ENCODE peak calls at places on chromosomes 16 and 17, in four cellular contexts. E is HFF-Myc, A is left ventricle myocardium inferior, J is fibroblast of villous mesenchyme. L is an unnamed sample.
A peak's percentile ranks its signal among the peaks of the same experiment; 100 is the strongest.

GRCh38 chr16:67110136-67110847 is 551 bp downstream of the PHAF1 start:
- DNase-seq in E (no peak), A (no peak), J (no peak), L (peak; percentile 81)

GRCh38 chr16:17529982-17530760 is 59.4 kb upstream of the XYLT1 start:
- DNase-seq in E (no peak), A (no peak), J (no peak), L (no peak)

GRCh38 chr16:64365448-64365858 is 756.4 kb downstream of the CDH11 start:
- DNase-seq in E (no peak), A (no peak), J (no peak), L (no peak)

GRCh38 chr17:66836063-66837005 is 1.4 kb downstream of the CACNG5 start:
- DNase-seq in E (no peak), A (no peak), J (no peak), L (no peak)

GRCh38 chr16:22915003-22915402 is 101.0 kb downstream of the HS3ST2 start:
- DNase-seq in E (no peak), A (no peak), J (no peak), L (no peak)

GRCh38 chr16:17724242-17724898 is 253.6 kb upstream of the XYLT1 start:
- DNase-seq in E (no peak), A (no peak), J (peak; percentile 8), L (no peak)

GRCh38 chr16:57113042-57113453 is 20.7 kb downstream of the CPNE2 start:
- DNase-seq in E (no peak), A (no peak), J (no peak), L (no peak)

GRCh38 chr17:5540321-5540720 is 44.0 kb downstream of the NLRP1 start:
- DNase-seq in E (no peak), A (no peak), J (peak; percentile 55), L (no peak)

GRCh38 chr17:82611140-82612058 is 36.8 kb downstream of the WDR45B start:
- DNase-seq in E (no peak), A (no peak), J (peak; percentile 78), L (no peak)

GRCh38 chr17:76232342-76232741 is 8.0 kb downstream of the RNF157 start:
- DNase-seq in E (peak; percentile 90), A (no peak), J (peak; percentile 92), L (no peak)

GRCh38 chr17:68182940-68183551 is 64.8 kb upstream of the AMZ2 start:
- DNase-seq in E (no peak), A (no peak), J (no peak), L (no peak)

GRCh38 chr17:16255481-16255901 is 38.5 kb downstream of the PIGL start:
- DNase-seq in E (no peak), A (peak; percentile 59), J (peak; percentile 50), L (no peak)

GRCh38 chr16:71693168-71693567 is 31.3 kb downstream of the PHLPP2 start:
- DNase-seq in E (no peak), A (no peak), J (no peak), L (no peak)

GRCh38 chr16:22813223-22813945 is 578 bp upstream of the HS3ST2 start:
- DNase-seq in E (no peak), A (peak; percentile 42), J (peak; percentile 27), L (peak; percentile 47)

GRCh38 chr17:4004517-4005295 is 40.5 kb upstream of the ATP2A3 start:
- DNase-seq in E (no peak), A (peak; percentile 46), J (peak; percentile 39), L (peak; percentile 59)

GRCh38 chr17:82851381-82851780 is 11.6 kb upstream of the ZNF750 start:
- DNase-seq in E (no peak), A (no peak), J (no peak), L (no peak)

GRCh38 chr16:66925322-66925840 is at the start of gene RRAD:
- DNase-seq in E (no peak), A (peak; percentile 68), J (peak; percentile 69), L (no peak)

GRCh38 chr17:27340990-27341595 is 47.2 kb downstream of the WSB1 start:
- DNase-seq in E (no peak), A (no peak), J (no peak), L (no peak)

GRCh38 chr17:19317359-19318095 is 45.0 kb downstream of the B9D1 start:
- DNase-seq in E (no peak), A (peak; percentile 85), J (peak; percentile 86), L (no peak)
- TF ChIP-seq CTCF in E (peak; percentile 11), A (peak; percentile 52), J (peak; percentile 33), L (peak; percentile 12)

DNA sequence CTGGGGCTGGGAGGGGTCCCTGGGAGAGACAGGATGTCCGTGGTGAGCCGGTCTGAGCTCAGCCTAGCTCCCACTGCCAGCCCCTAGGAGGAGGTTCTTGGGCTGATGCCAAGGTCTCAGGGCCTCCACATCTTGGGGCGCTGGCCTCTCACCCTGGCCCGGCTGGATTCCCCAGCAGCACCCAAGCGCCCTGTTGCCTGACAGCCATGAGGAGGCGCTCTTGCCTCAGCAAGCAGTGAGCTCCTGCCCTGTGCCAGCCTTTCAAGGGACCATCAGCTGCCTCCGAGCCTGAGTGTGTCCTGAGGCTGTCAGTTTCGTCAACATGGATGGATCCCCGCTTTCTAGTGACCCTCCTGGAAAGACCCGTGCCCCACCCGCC is 234.9 kb upstream of the CIBAR2 start:
- DNase-seq in E (no peak), A (no peak), J (peak; percentile 44), L (no peak)
- TF ChIP-seq CTCF in E (peak; percentile 39), A (peak; percentile 35), J (peak; percentile 61), L (no peak)

GRCh38 chr17:58005031-58005727 is 1.9 kb downstream of the SRSF1 start:
- DNase-seq in E (no peak), A (no peak), J (no peak), L (no peak)
- TF ChIP-seq CTCF in E (no peak), A (no peak), J (no peak), L (no peak)

GRCh38 chr17:56087199-56087598 is 66.1 kb upstream of the ANKFN1 start:
- DNase-seq in E (no peak), A (no peak), J (no peak), L (no peak)
- TF ChIP-seq CTCF in E (no peak), A (no peak), J (no peak), L (no peak)

GRCh38 chr16:27838536-27839175 is 224.9 kb downstream of the GSG1L start:
- DNase-seq in E (no peak), A (no peak), J (no peak), L (peak; percentile 20)
- TF ChIP-seq CTCF in E (no peak), A (no peak), J (no peak), L (no peak)

GRCh38 chr16:48420437-48420836 is 35.2 kb upstream of the SIAH1 start:
- DNase-seq in E (no peak), A (no peak), J (no peak), L (no peak)
- TF ChIP-seq CTCF in E (no peak), A (no peak), J (no peak), L (no peak)

GRCh38 chr16:47567321-47567720 is 106.2 kb downstream of the PHKB start:
- DNase-seq in E (no peak), A (no peak), J (no peak), L (no peak)
- TF ChIP-seq CTCF in E (no peak), A (no peak), J (no peak), L (no peak)

L was measured in CD14-positive monocyte.